ENCODE peak calls at places on chromosomes 4 and X, in six cellular contexts. D, X, W, R, T and N are unnamed samples.

GRCh38 chr4:107519057-107519456 is 201.0 kb downstream of the PAPSS1 start:
- DNase-seq in R (no peak), X (peak; percentile 14), D (no peak), T (no peak), W (no peak), N (no peak)

GRCh38 chrX:149370097-149370496 is 135.0 kb downstream of the IDS start:
- DNase-seq in R (no peak), D (no peak), W (no peak), X (no peak), T (no peak), N (no peak)

GRCh38 chrX:56343231-56343630 is 111.1 kb downstream of the KLF8 start:
- DNase-seq in R (no peak), D (no peak), T (no peak), W (no peak), X (no peak), N (no peak)

GRCh38 chr4:47528651-47529050 is 43.6 kb downstream of the ATP10D start:
- DNase-seq in R (no peak), T (no peak), X (no peak), D (no peak), W (no peak), N (no peak)

GRCh38 chr4:89657931-89658700 is 178.8 kb downstream of the SNCA start:
- DNase-seq in X (peak; percentile 40), T (no peak), R (peak; percentile 4), W (no peak), D (no peak), N (peak; percentile 9)

GRCh38 chr4:478373-478772 is 20.6 kb downstream of the ZNF721 start:
- DNase-seq in D (no peak), R (no peak), T (no peak), X (no peak), W (no peak), N (no peak)

GRCh38 chrX:79715448-79715847 is 299.1 kb upstream of the TBX22 start:
- DNase-seq in W (no peak), X (no peak), D (no peak), R (no peak), T (no peak), N (no peak)

GRCh38 chr4:67546971-67547370 is 1.7 kb upstream of the CENPC start:
- DNase-seq in R (no peak), T (no peak), D (no peak), W (no peak), X (no peak), N (no peak)

GRCh38 chr4:128424524-128425195 is 137.0 kb upstream of the PGRMC2 start:
- DNase-seq in X (no peak), W (no peak), R (no peak), T (no peak), D (no peak), N (no peak)

GRCh38 chrX:103846395-103846794 is 14.3 kb upstream of the RAB9B start:
- DNase-seq in T (no peak), D (no peak), X (no peak), W (no peak), R (no peak), N (no peak)

GRCh38 chr4:1656986-1657385 is 27.1 kb downstream of the FAM53A start:
- DNase-seq in X (no peak), R (no peak), W (no peak), T (no peak), D (no peak), N (no peak)

GRCh38 chrX:55220119-55220794 is at the start of gene PAGE5:
- DNase-seq in R (peak; percentile 6), X (no peak), W (no peak), D (no peak), T (no peak), N (no peak)

GRCh38 chrX:108511721-108512120 is 72.1 kb downstream of the COL4A5 start:
- DNase-seq in W (no peak), T (no peak), D (no peak), X (no peak), R (no peak), N (no peak)

GRCh38 chr4:176920694-176921093 is 128.0 kb upstream of the VEGFC start:
- DNase-seq in R (no peak), X (no peak), W (no peak), D (no peak), T (no peak), N (no peak)

GRCh38 chr4:76781698-76782595 is 116.0 kb downstream of the SOWAHB start:
- DNase-seq in T (no peak), R (no peak), W (no peak), D (no peak), X (peak; percentile 92), N (no peak)

GRCh38 chr4:32172761-32173160 is 1452.6 kb downstream of the PCDH7 start:
- DNase-seq in T (no peak), W (no peak), R (no peak), X (no peak), D (no peak), N (no peak)

GRCh38 chrX:17160971-17161370 is 214.0 kb upstream of the NHS start:
- DNase-seq in X (no peak), D (no peak), T (no peak), W (no peak), R (no peak), N (no peak)

GRCh38 chrX:120791013-120791643 is 84.5 kb downstream of the CT47B1 start:
- DNase-seq in R (no peak), T (no peak), D (no peak), X (peak; percentile 0), W (peak; percentile 55), N (no peak)

GRCh38 chrX:21946925-21947641 is 6.6 kb downstream of the SMS start:
- DNase-seq in W (no peak), R (no peak), T (no peak), D (no peak), X (no peak), N (no peak)

GRCh38 chr4:105414316-105414715 is 59.5 kb downstream of the PPA2 start:
- DNase-seq in X (no peak), W (no peak), R (no peak), T (no peak), D (no peak), N (no peak)

GRCh38 chrX:119417842-119418241 is 18.7 kb downstream of the SLC25A43 start:
- DNase-seq in X (peak; percentile 25), T (no peak), D (no peak), W (no peak), R (no peak), N (no peak)

GRCh38 chr4:123898941-123899666 is 502.5 kb downstream of the SPRY1 start:
- DNase-seq in W (no peak), X (no peak), D (no peak), T (no peak), R (no peak), N (no peak)

GRCh38 chr4:22203436-22204011 is 255.0 kb upstream of the KCNIP4 start:
- DNase-seq in T (no peak), X (peak; percentile 1), D (no peak), R (no peak), W (no peak), N (no peak)

GRCh38 chr4:26074672-26075071 is 160.7 kb downstream of the SMIM20 start:
- DNase-seq in D (peak; percentile 67), R (peak; percentile 35), X (peak; percentile 76), T (no peak), W (no peak), N (peak; percentile 7)

GRCh38 chr4:8025668-8026067 is 86.0 kb upstream of the AFAP1 start:
- DNase-seq in R (no peak), X (no peak), D (no peak), T (no peak), W (no peak), N (no peak)

GRCh38 chr4:8026455-8026854 is 86.8 kb upstream of the AFAP1 start:
- DNase-seq in T (no peak), W (no peak), R (no peak), D (no peak), X (no peak), N (no peak)

GRCh38 chr4:8022767-8023695 is 83.4 kb upstream of the AFAP1 start:
- DNase-seq in T (no peak), R (no peak), W (no peak), D (no peak), X (no peak), N (no peak)

GRCh38 chr4:8023696-8024033 is 84.0 kb upstream of the AFAP1 start:
- DNase-seq in T (no peak), R (no peak), W (no peak), X (no peak), D (no peak), N (no peak)

GRCh38 chr4:8024073-8024786 is 84.6 kb upstream of the AFAP1 start:
- DNase-seq in R (no peak), T (no peak), D (no peak), X (no peak), W (no peak), N (no peak)
- H3K4me3 ChIP-seq in R (no peak overlapping the region), T (no peak overlapping the region), D (no peak overlapping the region), X (no peak overlapping the region), W (no peak overlapping the region), N (no peak overlapping the region)

GRCh38 chr4:155322782-155323181 is 54.0 kb downstream of the MAP9 start:
- DNase-seq in D (no peak), W (no peak), R (no peak), T (no peak), X (no peak), N (no peak)

GRCh38 chr4:155319506-155319905 is 57.3 kb downstream of the MAP9 start:
- DNase-seq in W (no peak), T (no peak), R (no peak), D (no peak), X (no peak), N (no peak)
- H3K4me3 ChIP-seq in W (no peak overlapping the region), T (no peak overlapping the region), R (no peak overlapping the region), D (no peak overlapping the region), X (no peak overlapping the region), N (no peak overlapping the region)

DNA sequence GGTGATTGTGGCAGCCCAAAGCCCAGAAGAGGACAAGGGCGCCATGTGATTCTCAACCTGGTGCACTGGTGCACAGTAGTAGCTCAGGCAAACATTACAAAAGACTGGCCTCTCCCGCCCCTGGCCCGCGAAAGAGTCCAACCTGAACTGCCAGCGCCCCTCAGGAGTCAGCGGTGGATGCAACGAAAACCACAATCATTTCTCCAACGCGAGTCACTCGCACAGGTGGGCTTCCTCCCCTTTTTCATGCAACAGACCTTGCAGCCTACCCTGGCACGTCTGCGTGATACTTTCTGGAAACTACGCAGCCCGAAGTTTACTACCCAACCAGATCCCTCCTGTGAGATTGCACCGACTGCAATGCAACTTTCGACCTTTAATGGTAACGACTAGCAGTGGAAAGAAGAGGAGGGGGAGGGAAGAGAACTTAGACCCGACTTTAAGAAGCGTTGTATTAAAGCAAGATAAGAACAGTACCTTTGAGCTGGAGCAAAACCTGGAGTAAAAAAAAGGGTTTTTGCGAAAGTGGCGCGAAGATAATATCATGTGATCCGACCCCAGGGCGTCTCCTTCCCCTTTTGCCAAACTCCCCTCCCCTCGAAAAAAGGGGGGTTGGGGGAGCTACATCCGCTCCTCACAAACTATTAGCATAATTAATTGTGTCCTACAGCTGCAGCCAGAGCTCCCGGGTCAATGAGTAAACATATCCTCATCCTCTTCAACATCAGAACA is 63.3 kb upstream of the CCDC160 start:
- DNase-seq in T (no peak), W (no peak), D (no peak), X (no peak), R (peak; percentile 9), N (peak; percentile 37)
- H3K4me3 ChIP-seq in T (peak overlapping the region; percentile 55), W (peak overlapping the region; percentile 49), D (peak overlapping the region; percentile 55), X (no peak overlapping the region), R (peak overlapping the region; percentile 14), N (peak overlapping the region; percentile 57)

DNA sequence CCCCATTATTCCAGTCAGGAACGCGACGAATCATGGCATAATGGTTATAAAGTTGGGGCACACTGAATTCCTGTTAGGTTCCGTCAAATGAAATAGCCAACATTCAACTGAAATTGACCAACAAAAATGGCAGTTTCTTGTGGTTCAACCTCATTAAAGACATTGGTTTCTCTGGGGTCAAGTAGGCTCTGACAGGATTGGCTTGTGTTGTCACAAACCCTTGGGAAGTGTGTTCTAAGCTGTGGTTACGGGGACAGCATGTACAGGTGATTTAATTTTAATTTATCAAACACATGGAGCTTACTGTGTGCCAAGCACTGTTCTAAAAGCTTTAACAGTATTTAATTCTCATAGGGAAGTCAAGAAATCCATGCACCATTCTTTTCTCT is 751 bp downstream of the XK start:
- DNase-seq in X (no peak), W (no peak), D (no peak), T (no peak), R (no peak), N (no peak)
- H3K4me3 ChIP-seq in X (no peak overlapping the region), W (peak overlapping the region; percentile 58), D (peak overlapping the region; percentile 54), T (no peak overlapping the region), R (no peak overlapping the region), N (no peak overlapping the region)